ENCODE peak calls at places on chromosome 12, in eight cellular contexts. B is esophagus muscularis mucosa; W is endothelial cell; M is naive thymus-derived CD4-positive, alpha-beta T cell; Y is DMS153; V is hypothalamus; P is M059J; J is Caki2. Z is an unnamed sample.

GRCh38 chr12:123532808-123533649 is 490 bp downstream of the RILPL1 start:
- DNase-seq in B (no peak), W (peak; percentile 58), M (peak; percentile 4), Y (no peak), V (no peak), P (peak; percentile 41), J (peak; percentile 58), Z (peak; percentile 64)

GRCh38 chr12:55833056-55833455 is 3.7 kb upstream of the DNAJC14 start:
- DNase-seq in B (no peak), W (no peak), M (no peak), Y (no peak), V (no peak), P (no peak), J (no peak), Z (no peak)

GRCh38 chr12:96502477-96502876 is 13.1 kb downstream of the CFAP54 start:
- DNase-seq in B (no peak), W (no peak), M (no peak), Y (no peak), V (no peak), P (peak; percentile 60), J (no peak), Z (no peak)

GRCh38 chr12:44531349-44531905 is 344.7 kb downstream of the NELL2 start:
- DNase-seq in B (no peak), W (no peak), M (no peak), Y (no peak), V (no peak), P (no peak), J (no peak), Z (no peak)

GRCh38 chr12:5064913-5065490 is 21.3 kb downstream of the KCNA5 start:
- DNase-seq in B (no peak), W (no peak), M (no peak), Y (no peak), V (no peak), P (no peak), J (no peak), Z (no peak)

GRCh38 chr12:58757422-58757821 is 162.9 kb downstream of the LRIG3 start:
- DNase-seq in B (no peak), W (no peak), M (no peak), Y (no peak), V (no peak), P (peak; percentile 86), J (no peak), Z (no peak)

GRCh38 chr12:58896278-58896677 is 24.0 kb downstream of the LRIG3 start:
- DNase-seq in B (no peak), W (no peak), M (no peak), Y (peak; percentile 60), V (no peak), P (no peak), J (no peak), Z (no peak)

GRCh38 chr12:10891937-10892336 is 7.9 kb upstream of the PRH1 start:
- DNase-seq in B (no peak), W (no peak), M (no peak), Y (no peak), V (no peak), P (no peak), J (no peak), Z (no peak)